ENCODE peak calls at places on chromosomes 7 and 10, in four cellular contexts. O, T, Z and L are unnamed samples.

GRCh38 chr7:98329100-98329871 is 47.8 kb downstream of the BRI3 start:
- DNase-seq in Z (no peak), O (no peak), T (no peak), L (no peak)

GRCh38 chr7:115357213-115357999 is 435.5 kb downstream of the MDFIC start:
- DNase-seq in Z (no peak), O (no peak), T (no peak), L (no peak)

GRCh38 chr10:49324711-49325110 is 25.7 kb downstream of the C10orf71 start:
- DNase-seq in O (no peak), T (no peak), Z (no peak), L (peak; percentile 7)

GRCh38 chr7:73831656-73832579 is 1.1 kb downstream of the CLDN4 start:
- DNase-seq in O (peak; percentile 91), Z (no peak), T (no peak), L (no peak)

GRCh38 chr10:123573236-123574147 is 92.7 kb upstream of the GPR26 start:
- DNase-seq in T (no peak), O (peak; percentile 61), Z (no peak), L (peak; percentile 74)

GRCh38 chr10:9172276-9172675 is 1117.8 kb downstream of the GATA3 start:
- DNase-seq in T (no peak), Z (no peak), O (no peak), L (no peak)

GRCh38 chr7:82335927-82336326 is 107.7 kb downstream of the CACNA2D1 start:
- DNase-seq in O (no peak), Z (no peak), T (no peak), L (no peak)

GRCh38 chr7:136133491-136133990 is 156.4 kb upstream of the MTPN start:
- DNase-seq in T (no peak), O (no peak), Z (no peak), L (no peak)

GRCh38 chr7:88835147-88835728 is 39.7 kb upstream of the TEX47 start:
- DNase-seq in Z (no peak), T (no peak), O (no peak), L (peak; percentile 33)

GRCh38 chr10:17006631-17007161 is 122.9 kb downstream of the CUBN start:
- DNase-seq in O (peak; percentile 77), T (no peak), Z (no peak), L (no peak)

GRCh38 chr7:148807451-148807850 is 76.6 kb downstream of the EZH2 start:
- DNase-seq in T (no peak), Z (no peak), O (no peak), L (no peak)

GRCh38 chr10:18164771-18165361 is 24.6 kb downstream of the CACNB2 start:
- DNase-seq in O (no peak), T (no peak), Z (no peak), L (no peak)

GRCh38 chr10:124675824-124676223 is 68.4 kb downstream of the FAM53B start:
- DNase-seq in Z (no peak), O (no peak), T (no peak), L (no peak)

GRCh38 chr7:149781921-149782320 is 8.5 kb upstream of the ZNF467 start:
- DNase-seq in O (no peak), T (no peak), Z (no peak), L (no peak)

GRCh38 chr7:101816499-101817030 is 861 bp upstream of the CUX1 start:
- DNase-seq in O (no peak), Z (peak; percentile 64), T (no peak), L (no peak)

GRCh38 chr10:77159538-77160110 is 478.0 kb downstream of the KCNMA1 start:
- DNase-seq in O (no peak), T (no peak), Z (no peak), L (no peak)

GRCh38 chr7:192035-192649 is at the start of gene FAM20C:
- DNase-seq in O (peak; percentile 77), T (no peak), Z (peak; percentile 90), L (no peak)

GRCh38 chr7:71787513-71787912 is 624.6 kb downstream of the CALN1 start:
- DNase-seq in O (no peak), Z (no peak), T (no peak), L (no peak)

GRCh38 chr7:131066635-131067034 is 261.0 kb upstream of the MKLN1 start:
- DNase-seq in Z (no peak), T (no peak), O (no peak), L (no peak)

GRCh38 chr7:28207486-28208158 is 27.0 kb upstream of the JAZF1 start:
- DNase-seq in T (no peak), O (no peak), Z (no peak), L (no peak)

GRCh38 chr7:104137971-104138370 is 69.8 kb downstream of the ORC5 start:
- DNase-seq in O (no peak), Z (no peak), T (no peak), L (no peak)

GRCh38 chr7:83517026-83517700 is 131.8 kb downstream of the SEMA3E start:
- DNase-seq in O (no peak), T (no peak), Z (no peak), L (no peak)

GRCh38 chr7:122913608-122914007 is 27.3 kb upstream of the CADPS2 start:
- DNase-seq in T (no peak), O (no peak), Z (no peak), L (no peak)

GRCh38 chr10:121595806-121596667 is 2.2 kb downstream of the FGFR2 start:
- DNase-seq in Z (no peak), O (no peak), T (no peak), L (no peak)

GRCh38 chr10:124522903-124523260 is 61.3 kb downstream of the LHPP start:
- DNase-seq in T (no peak), O (no peak), Z (no peak), L (no peak)

GRCh38 chr10:13633689-13634088 is 46.9 kb downstream of the PRPF18 start:
- DNase-seq in T (no peak), Z (peak; percentile 69), O (no peak), L (no peak)

GRCh38 chr7:35707422-35707821 is 12.5 kb upstream of the HERPUD2 start:
- DNase-seq in O (no peak), T (no peak), Z (no peak), L (no peak)

GRCh38 chr10:93435621-93436385 is 46.3 kb downstream of the MYOF start:
- DNase-seq in T (no peak), O (no peak), Z (no peak), L (no peak)

GRCh38 chr7:83819911-83820310 is 171.0 kb upstream of the SEMA3E start:
- DNase-seq in T (no peak), O (no peak), Z (no peak), L (no peak)

GRCh38 chr10:110364531-110364937 is 59.8 kb upstream of the SMNDC1 start:
- DNase-seq in O (no peak), Z (no peak), T (no peak), L (no peak)

GRCh38 chr10:112570585-112570984 is 123.6 kb downstream of the VTI1A start:
- DNase-seq in O (no peak), Z (no peak), T (no peak), L (no peak)

GRCh38 chr10:132714096-132714721 is 71.7 kb downstream of the NKX6-2 start:
- DNase-seq in T (no peak), O (no peak), Z (peak; percentile 10), L (no peak)

GRCh38 chr10:87575851-87576250 is 71.2 kb downstream of the MINPP1 start:
- DNase-seq in O (no peak), Z (no peak), T (no peak), L (no peak)

GRCh38 chr7:95718556-95719410 is 53.6 kb upstream of the DYNC1I1 start:
- DNase-seq in T (no peak), O (no peak), Z (no peak), L (no peak)

GRCh38 chr7:12296051-12296570 is 85.0 kb downstream of the TMEM106B start:
- DNase-seq in Z (no peak), T (no peak), O (no peak), L (no peak)

DNA sequence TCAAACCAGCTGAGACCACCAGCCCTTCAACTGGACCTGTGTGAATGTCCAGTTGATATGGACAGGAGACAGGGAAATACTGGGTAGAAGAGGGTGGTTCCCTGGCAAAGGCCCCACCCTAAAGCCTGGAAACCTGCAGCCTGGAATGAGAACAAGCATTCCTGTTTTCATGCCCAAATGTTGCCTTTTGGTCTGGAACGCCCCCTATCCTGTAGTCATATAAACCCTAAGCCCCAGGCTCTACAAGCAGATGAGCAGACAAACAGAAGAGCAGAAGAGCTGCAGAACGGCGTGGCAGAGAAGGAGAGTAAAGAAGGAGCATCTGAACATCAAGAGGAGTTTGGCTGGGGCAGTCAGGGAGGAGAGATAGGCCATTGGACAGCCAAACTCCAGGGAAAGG is 38.4 kb downstream of the SYPL1 start:
- DNase-seq in Z (no peak), T (no peak), O (no peak), L (no peak)
- H3K4me1 ChIP-seq in Z (peaks cover 9% of the 10 kb centered on the region), T (peaks cover 22% of the 10 kb centered on the region), O (peaks cover 16% of the 10 kb centered on the region), L (no peaks in the 10 kb centered on the region)

DNA sequence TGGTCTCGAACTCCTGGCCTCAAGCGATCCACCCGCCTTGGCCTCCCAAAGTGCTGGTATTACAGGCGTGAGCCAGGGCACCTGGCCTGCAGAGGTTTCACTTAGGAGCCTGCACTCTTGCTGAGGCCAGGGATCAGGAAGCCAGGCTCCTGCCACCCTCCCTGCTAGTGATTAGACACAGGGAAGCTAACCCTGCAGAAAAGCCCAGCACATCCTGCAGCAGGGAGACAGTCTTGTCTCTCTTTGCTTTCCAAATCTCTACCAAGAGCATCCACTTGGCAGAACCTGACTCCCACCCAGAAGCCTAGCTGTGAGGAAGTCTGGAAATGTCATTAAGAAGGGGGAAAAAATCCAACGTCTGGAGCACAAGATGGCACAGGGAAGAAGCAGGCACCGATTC is 8.0 kb upstream of the FAM171A1 start:
- DNase-seq in O (no peak), Z (no peak), T (no peak), L (no peak)
- H3K27me3 ChIP-seq in O (no peaks in the 10 kb centered on the region), Z (peaks cover 2% of the 10 kb centered on the region), T (peaks cover 1% of the 10 kb centered on the region), L (no peaks in the 10 kb centered on the region)

DNA sequence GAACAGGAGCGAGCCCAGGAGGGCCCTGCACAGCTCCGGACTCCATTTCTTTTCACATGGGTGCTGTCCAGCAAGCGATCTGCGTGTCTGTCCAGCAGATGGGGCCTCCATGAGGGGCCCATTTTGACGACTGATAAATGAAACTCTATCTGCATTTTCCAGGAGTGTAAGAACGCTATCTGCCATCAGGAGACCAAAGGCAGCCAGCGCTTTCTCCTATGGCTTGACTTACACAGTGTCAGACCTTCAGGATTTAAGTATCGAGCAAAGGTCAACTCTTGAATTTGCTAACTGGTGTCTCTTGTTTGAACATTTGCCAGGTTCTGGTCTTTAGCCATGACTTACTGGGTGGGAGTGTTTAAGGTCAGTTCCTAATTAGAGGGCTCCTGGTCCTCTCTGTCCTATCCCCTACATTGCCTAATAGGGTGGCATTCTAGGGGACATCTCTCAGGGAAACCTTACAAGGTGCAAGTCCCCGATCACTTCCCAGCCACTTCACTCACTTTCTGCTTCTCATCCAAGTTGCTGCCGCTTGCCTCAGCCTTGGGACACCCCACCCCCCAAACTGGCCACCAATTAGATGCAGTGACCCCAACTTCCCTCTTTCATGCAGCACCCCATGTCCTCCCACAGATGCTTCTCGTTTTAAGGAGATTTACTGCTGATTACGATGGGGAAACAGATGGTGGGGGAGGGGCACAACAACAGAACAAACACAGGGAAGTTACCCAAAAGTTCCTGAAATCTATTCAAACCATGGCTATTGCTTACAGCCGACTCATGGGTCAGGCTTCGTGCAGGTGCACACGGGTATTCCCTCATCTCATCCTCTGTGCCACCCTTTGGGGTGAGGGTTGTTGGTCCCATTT is 20.0 kb downstream of the VSIR start:
- DNase-seq in T (no peak), Z (no peak), O (peak; percentile 70), L (no peak)
- H3K27ac ChIP-seq in T (peak overlapping the region; percentile 55), Z (no peak overlapping the region), O (peak overlapping the region; percentile 83), L (no peak overlapping the region)

DNA sequence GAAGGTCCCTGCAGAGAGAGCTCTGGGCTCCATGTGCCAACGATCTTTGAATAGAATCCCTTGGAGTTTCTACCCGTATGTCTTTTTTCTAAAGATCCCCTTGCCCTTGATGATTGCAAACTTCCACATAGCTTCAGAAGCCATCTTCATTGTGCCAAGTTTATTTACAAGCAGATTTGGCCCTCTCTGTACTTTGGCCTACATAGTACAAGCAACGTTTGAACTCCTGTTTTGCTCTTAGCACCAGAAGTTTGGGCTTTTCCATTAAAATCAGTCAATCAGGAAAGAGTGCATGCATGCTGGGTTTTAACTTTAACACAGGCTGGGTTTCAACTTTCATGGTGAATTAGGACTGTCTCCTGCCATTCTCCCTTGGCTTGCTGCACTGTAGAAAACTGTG is 557.6 kb upstream of the GALNT17 start:
- DNase-seq in T (no peak), O (no peak), Z (no peak), L (no peak)
- H3K4me1 ChIP-seq in T (no peaks in the 10 kb centered on the region), O (peaks cover 11% of the 10 kb centered on the region), Z (peaks cover 8% of the 10 kb centered on the region), L (no peaks in the 10 kb centered on the region)